ENCODE peak calls at places on chromosome 4, in ten cellular contexts. V, O, Z, G, T, F, W, X, H and M are unnamed samples.
A peak's percentile ranks its signal among the peaks of the same experiment; 100 is the strongest.

GRCh38 chr4:189124149-189124758 is 816.4 kb upstream of the FRG1 start:
- DNase-seq in V (no peak), O (no peak), Z (peak; percentile 74), G (no peak), T (no peak), F (no peak), W (no peak), X (no peak), H (no peak), M (no peak)

GRCh38 chr4:142519342-142519741 is 326.8 kb downstream of the INPP4B start:
- DNase-seq in V (no peak), O (no peak), Z (peak; percentile 10), G (no peak), T (no peak), F (no peak), W (no peak), X (no peak), H (no peak), M (no peak)

GRCh38 chr4:101346312-101346561 is 1.1 kb downstream of the PPP3CA start:
- DNase-seq in V (no peak), O (no peak), Z (no peak), G (no peak), T (no peak), F (no peak), W (no peak), X (no peak), H (no peak), M (peak; percentile 68)

GRCh38 chr4:14636563-14636962 is 365.7 kb upstream of the CPEB2 start:
- DNase-seq in V (no peak), O (no peak), Z (no peak), G (no peak), T (no peak), F (no peak), W (no peak), X (no peak), H (no peak), M (no peak)

GRCh38 chr4:60133414-60133813 is 1066.7 kb upstream of the ADGRL3 start:
- DNase-seq in V (no peak), O (no peak), Z (peak; percentile 36), G (no peak), T (no peak), F (no peak), W (no peak), X (no peak), H (no peak), M (no peak)

GRCh38 chr4:20639346-20639745 is 60.9 kb upstream of the PACRGL start:
- DNase-seq in V (no peak), O (no peak), Z (no peak), G (no peak), T (no peak), F (no peak), W (no peak), X (no peak), H (no peak), M (no peak)

GRCh38 chr4:152690706-152691651 is 11.2 kb upstream of the TMEM154 start:
- DNase-seq in V (no peak), O (no peak), Z (no peak), G (no peak), T (no peak), F (no peak), W (no peak), X (no peak), H (no peak), M (no peak)

GRCh38 chr4:121989715-121990114 is 37.9 kb upstream of the TRPC3 start:
- DNase-seq in V (no peak), O (no peak), Z (peak; percentile 56), G (no peak), T (no peak), F (no peak), W (no peak), X (no peak), H (no peak), M (no peak)

DNA sequence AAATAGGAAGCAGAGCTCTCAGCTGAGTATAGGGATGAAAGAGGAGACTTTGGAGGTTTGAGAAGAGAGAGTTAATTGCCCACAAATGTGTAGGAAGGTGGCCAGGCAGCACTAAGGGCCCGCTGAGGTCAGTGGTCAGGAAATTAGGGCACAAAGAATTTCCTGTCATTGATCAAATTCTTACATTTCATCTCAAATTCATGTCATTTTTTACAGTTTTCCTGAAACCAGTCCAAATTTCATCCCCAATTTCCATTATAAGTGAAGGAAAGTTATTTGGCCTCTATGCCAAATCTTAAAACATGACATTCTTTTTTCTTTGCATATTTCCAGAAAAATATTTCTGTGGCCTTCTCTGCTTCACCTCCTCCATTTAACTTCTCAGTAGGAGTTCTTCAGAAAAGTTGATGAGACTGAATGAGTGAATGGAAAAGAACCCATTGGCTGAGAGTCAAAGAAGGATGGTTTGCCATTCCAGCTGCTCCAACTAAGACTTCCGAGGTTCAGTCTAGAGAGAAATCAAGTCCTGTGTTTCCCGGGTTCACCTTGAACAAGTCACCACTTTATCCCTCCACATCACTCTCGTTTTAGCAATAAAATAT is 68.6 kb upstream of the SPRY1 start:
- DNase-seq in V (no peak), O (no peak), Z (no peak), G (no peak), T (no peak), F (no peak), W (no peak), X (no peak), H (no peak), M (no peak)
- H3K36me3 ChIP-seq in V (no peaks in the 10 kb centered on the region), O (no peaks in the 10 kb centered on the region), Z (no peaks in the 10 kb centered on the region), G (no peaks in the 10 kb centered on the region), T (no peaks in the 10 kb centered on the region), F (no peaks in the 10 kb centered on the region), W (no peaks in the 10 kb centered on the region), X (no peaks in the 10 kb centered on the region), H (no peaks in the 10 kb centered on the region), M (no peaks in the 10 kb centered on the region)

GRCh38 chr4:81604683-81605082 is 133.0 kb upstream of the RASGEF1B start:
- DNase-seq in V (no peak), O (no peak), Z (no peak), G (no peak), T (no peak), F (no peak), W (no peak), X (no peak), H (no peak), M (no peak)

GRCh38 chr4:81601270-81601694 is 129.6 kb upstream of the RASGEF1B start:
- DNase-seq in V (no peak), O (no peak), Z (no peak), G (no peak), T (no peak), F (no peak), W (no peak), X (no peak), H (no peak), M (no peak)

GRCh38 chr4:81602853-81603252 is 131.1 kb upstream of the RASGEF1B start:
- DNase-seq in V (no peak), O (no peak), Z (no peak), G (no peak), T (no peak), F (no peak), W (no peak), X (no peak), H (no peak), M (no peak)

GRCh38 chr4:81599646-81600231 is 128.0 kb upstream of the RASGEF1B start:
- DNase-seq in V (no peak), O (no peak), Z (no peak), G (no peak), T (no peak), F (no peak), W (no peak), X (no peak), H (no peak), M (no peak)

DNA sequence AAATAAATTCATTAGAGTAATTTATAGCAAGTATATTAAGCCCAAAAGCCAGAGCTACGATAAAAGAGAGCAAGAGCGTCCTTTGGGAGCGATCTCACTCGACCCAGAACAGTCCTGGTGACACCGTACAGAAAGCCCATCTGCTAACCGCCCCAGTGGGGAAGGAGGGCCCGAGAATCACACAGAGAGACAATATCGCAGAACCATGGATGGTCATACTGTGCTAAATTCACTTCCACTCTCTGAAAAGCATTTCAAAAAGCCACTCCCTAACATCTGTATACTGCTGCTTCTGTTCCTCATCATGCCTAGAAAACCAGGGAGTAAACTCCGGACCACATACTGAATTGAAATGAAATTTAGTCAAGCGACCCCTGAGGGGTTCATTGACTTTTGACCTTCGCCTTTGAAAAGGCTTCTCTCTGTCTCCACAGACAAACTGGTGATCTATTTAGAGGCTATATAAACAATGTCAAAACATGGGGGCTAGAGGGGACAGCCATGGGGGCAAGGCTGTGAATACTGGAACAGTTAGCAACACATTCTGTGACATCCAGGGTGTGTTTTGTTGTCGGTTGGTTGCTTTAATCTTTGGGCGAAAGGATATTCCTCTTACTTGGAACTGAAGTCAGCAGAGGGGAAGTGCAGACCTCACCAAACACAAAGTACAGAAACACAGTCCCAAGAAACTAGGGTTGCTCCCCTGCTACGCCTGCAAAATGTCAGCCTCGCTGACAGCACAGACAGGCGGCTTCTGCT is 129.0 kb upstream of the RASGEF1B start:
- DNase-seq in V (no peak), O (peak; percentile 57), Z (no peak), G (peak; percentile 62), T (no peak), F (peak; percentile 76), W (no peak), X (no peak), H (no peak), M (no peak)
- H3K36me3 ChIP-seq in V (no peaks in the 10 kb centered on the region), O (no peaks in the 10 kb centered on the region), Z (no peaks in the 10 kb centered on the region), G (no peaks in the 10 kb centered on the region), T (no peaks in the 10 kb centered on the region), F (no peaks in the 10 kb centered on the region), W (no peaks in the 10 kb centered on the region), X (no peaks in the 10 kb centered on the region), H (no peaks in the 10 kb centered on the region), M (no peaks in the 10 kb centered on the region)

DNA sequence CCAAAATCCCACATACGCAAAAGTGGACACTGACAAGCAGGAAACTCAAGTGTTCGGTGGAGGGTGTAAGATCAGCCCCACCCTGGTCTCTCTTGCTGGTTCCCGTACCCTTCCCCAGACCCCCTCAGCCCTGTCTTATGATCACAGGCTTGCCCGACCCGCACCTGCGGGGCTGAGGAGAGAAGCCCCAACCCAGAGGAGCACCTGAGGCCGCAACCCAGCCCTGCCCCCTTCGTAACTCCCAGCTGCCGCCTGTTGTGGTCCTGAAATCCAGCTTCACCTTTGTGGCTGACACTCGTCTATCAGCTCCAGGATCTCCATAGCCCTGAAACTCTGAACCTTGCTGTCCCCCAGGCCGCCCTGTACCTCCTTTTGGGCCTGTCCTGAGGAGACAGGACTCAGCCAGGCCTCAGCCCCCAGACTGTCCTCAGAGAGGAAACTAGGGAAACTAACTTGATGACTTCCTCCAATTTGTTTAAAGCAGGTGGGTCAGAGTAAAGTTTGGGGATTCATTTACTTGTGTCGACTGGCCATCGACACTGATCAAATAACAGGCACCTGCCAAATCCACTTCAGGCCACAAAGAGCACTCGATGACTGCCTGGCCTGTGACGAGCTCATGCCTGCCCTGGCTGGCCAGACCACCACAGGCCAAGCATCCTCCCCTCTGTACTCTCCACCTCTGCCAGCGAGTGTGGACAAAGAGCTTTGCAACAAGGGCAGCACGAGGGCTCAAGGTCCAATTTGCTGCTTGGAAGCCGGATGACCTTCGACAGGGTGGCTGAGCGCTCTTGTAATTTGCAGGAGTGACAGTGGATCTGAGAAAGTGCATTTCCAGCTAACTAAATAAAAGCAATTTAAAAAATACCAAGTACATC is 19.3 kb downstream of the DCTD start:
- DNase-seq in V (no peak), O (peak; percentile 79), Z (no peak), G (no peak), T (peak; percentile 71), F (no peak), W (no peak), X (no peak), H (no peak), M (no peak)
- H3K36me3 ChIP-seq in V (peaks cover 26% of the 10 kb centered on the region), O (peaks cover 49% of the 10 kb centered on the region), Z (peaks cover 46% of the 10 kb centered on the region), G (no peaks in the 10 kb centered on the region), T (peaks cover 78% of the 10 kb centered on the region), F (peaks cover 75% of the 10 kb centered on the region), W (peaks cover 45% of the 10 kb centered on the region), X (no peaks in the 10 kb centered on the region), H (no peaks in the 10 kb centered on the region), M (peaks cover 73% of the 10 kb centered on the region)

DNA sequence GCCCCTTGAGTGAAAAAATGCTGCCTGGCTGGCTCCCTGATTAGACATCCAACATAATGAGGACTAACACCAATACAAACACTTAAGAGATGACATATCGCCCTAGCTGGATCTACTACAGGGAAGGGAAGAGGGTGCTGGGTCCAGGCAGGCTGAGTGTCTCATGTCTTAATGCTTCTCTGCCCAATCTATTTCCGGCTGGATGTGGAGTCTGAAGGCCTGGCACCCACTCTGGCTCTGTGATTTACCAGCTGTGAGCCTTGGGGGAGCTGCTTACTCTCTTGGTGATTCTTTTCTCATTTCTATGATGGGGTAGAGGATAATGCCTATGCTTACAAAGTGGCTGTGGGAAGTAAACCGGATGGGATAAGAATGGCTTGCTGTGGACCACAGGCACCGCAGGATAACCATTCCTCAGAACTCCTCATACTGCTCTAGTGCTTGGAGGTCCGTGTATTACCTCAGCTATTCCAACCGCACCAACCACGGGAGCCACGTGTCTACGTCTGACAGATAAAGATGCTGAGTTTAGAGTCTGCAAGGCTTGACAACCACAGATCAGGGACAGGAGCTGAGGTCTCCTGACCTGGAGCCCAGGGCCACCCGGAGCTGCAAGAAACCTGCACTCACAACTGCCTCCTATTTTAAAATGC is 161.7 kb downstream of the AFAP1 start:
- DNase-seq in V (no peak), O (peak; percentile 28), Z (no peak), G (no peak), T (no peak), F (no peak), W (no peak), X (no peak), H (peak; percentile 20), M (no peak)
- H3K36me3 ChIP-seq in V (peaks cover 28% of the 10 kb centered on the region), O (peaks cover 29% of the 10 kb centered on the region), Z (peaks cover 63% of the 10 kb centered on the region), G (no peaks in the 10 kb centered on the region), T (peaks cover 38% of the 10 kb centered on the region), F (peaks cover 14% of the 10 kb centered on the region), W (peaks cover 13% of the 10 kb centered on the region), X (no peaks in the 10 kb centered on the region), H (no peaks in the 10 kb centered on the region), M (peaks cover 27% of the 10 kb centered on the region)